ENCODE peak calls at places on chromosomes 3 and 15, in five cellular contexts. H is activated T-cell treated with anti-CD3 and anti-CD28 coated beads, Interleukin-2, amount 50 U/mL, for 72 hours; O is omental fat pad; B is NCI-H1694 treated with DMSO at 0.1 percent for 48 hours; N is NCI-H2171 treated with DMSO at 0.1 percent for 48 hours. V is an unnamed sample.

GRCh38 chr3:179613807-179614206 is 9.2 kb downstream of the NDUFB5 start:
- DNase-seq in H (no peak), O (no peak), B (no peak), N (no peak), V (peak; percentile 75)

GRCh38 chr15:48861813-48862431 is 16.0 kb upstream of the EID1 start:
- DNase-seq in H (peak; percentile 58), O (no peak), B (peak; percentile 48), N (peak; percentile 85), V (peak; percentile 63)

GRCh38 chr15:68672781-68673205 is 94.0 kb downstream of the CORO2B start:
- DNase-seq in H (no peak), O (no peak), B (peak; percentile 39), N (peak; percentile 40), V (peak; percentile 42)

GRCh38 chr3:34090876-34091275 is 292.4 kb downstream of the PDCD6IP start:
- DNase-seq in H (no peak), O (no peak), B (no peak), N (no peak), V (no peak)

GRCh38 chr3:156705761-156706631 is 31.6 kb downstream of the TIPARP start:
- DNase-seq in H (no peak), O (no peak), B (no peak), N (no peak), V (peak; percentile 58)

GRCh38 chr3:21893250-21893649 is 142.2 kb upstream of the ZNF385D start:
- DNase-seq in H (no peak), O (no peak), B (no peak), N (no peak), V (peak; percentile 28)

GRCh38 chr15:60387321-60387720 is 10.5 kb downstream of the ANXA2 start:
- DNase-seq in H (no peak), O (no peak), B (no peak), N (no peak), V (no peak)

GRCh38 chr3:189982299-189982945 is 138.3 kb downstream of the P3H2 start:
- DNase-seq in H (no peak), O (no peak), B (no peak), N (no peak), V (peak; percentile 23)

GRCh38 chr15:71252036-71252898 is 137.0 kb downstream of the THSD4 start:
- DNase-seq in H (no peak), O (no peak), B (no peak), N (no peak), V (peak; percentile 96)

GRCh38 chr3:171056528-171056927 is 30.0 kb upstream of the SLC2A2 start:
- DNase-seq in H (no peak), O (no peak), B (no peak), N (no peak), V (peak; percentile 80)

GRCh38 chr15:70923311-70924080 is 30.9 kb downstream of the LRRC49 start:
- DNase-seq in H (no peak), O (no peak), B (no peak), N (no peak), V (no peak)

GRCh38 chr3:192467230-192468186 is 259.8 kb downstream of the FGF12 start:
- DNase-seq in H (peak; percentile 52), O (peak; percentile 28), B (peak; percentile 51), N (peak; percentile 80), V (peak; percentile 49)

GRCh38 chr3:87148020-87148419 is 79.1 kb upstream of the CHMP2B start:
- DNase-seq in H (no peak), O (no peak), B (no peak), N (no peak), V (no peak)

GRCh38 chr15:57752426-57752825 is 45.9 kb downstream of the POLR2M start:
- DNase-seq in H (no peak), O (no peak), B (no peak), N (no peak), V (no peak)

GRCh38 chr3:44076221-44076829 is 165.4 kb upstream of the TOPAZ1 start:
- DNase-seq in H (no peak), O (no peak), B (no peak), N (no peak), V (peak; percentile 12)

GRCh38 chr3:184345678-184346144 is 8.3 kb downstream of the FAM131A start:
- DNase-seq in H (no peak), O (no peak), B (peak; percentile 48), N (peak; percentile 26), V (peak; percentile 78)

GRCh38 chr3:40267940-40268707 is 41.4 kb upstream of the EIF1B start:
- DNase-seq in H (no peak), O (no peak), B (no peak), N (no peak), V (no peak)

GRCh38 chr3:43171770-43172169 is 65.9 kb upstream of the POMGNT2 start:
- DNase-seq in H (no peak), O (no peak), B (no peak), N (no peak), V (peak; percentile 67)

GRCh38 chr3:17583530-17583929 is 158.9 kb downstream of the TBC1D5 start:
- DNase-seq in H (no peak), O (no peak), B (no peak), N (no peak), V (no peak)

V was measured in M059J.